ENCODE peak calls at places on chromosome 19, in four cellular contexts. A is keratinocyte, O is colonic mucosa, J is fibroblast of lung. K is an unnamed sample. For H3K36me3, the result is how much of the 10 kb centered on the place peaks cover.

GRCh38 chr19:17943284-17944221 is 10.7 kb downstream of the CCDC124 start:
- DNase-seq in O (no peak), J (no peak), A (no peak), K (no peak)

GRCh38 chr19:7004313-7004931 is 16.8 kb downstream of the MBD3L2B start:
- DNase-seq in O (no peak), A (no peak), J (peak), K (peak)

GRCh38 chr19:52138614-52139290 is 986 bp downstream of the ZNF616 start:
- DNase-seq in O (peak), A (no peak), J (peak), K (no peak)

GRCh38 chr19:7894612-7895309 is 6.5 kb downstream of the LRRC8E start:
- DNase-seq in J (no peak), A (no peak), O (peak), K (no peak)

GRCh38 chr19:17775991-17776803 is 18.7 kb upstream of the B3GNT3 start:
- DNase-seq in A (no peak), O (no peak), J (no peak), K (no peak)

GRCh38 chr19:46491975-46492682 is 3.5 kb downstream of the PNMA8B start:
- DNase-seq in O (no peak), A (no peak), J (no peak), K (no peak)

GRCh38 chr19:31127132-31127967 is 221.9 kb downstream of the TSHZ3 start:
- DNase-seq in A (no peak), O (peak), J (peak), K (peak)

GRCh38 chr19:22332924-22333323 is 46.7 kb downstream of the ZNF729 start:
- DNase-seq in O (no peak), A (no peak), J (peak), K (no peak)

GRCh38 chr19:19568802-19569756 is 31.0 kb downstream of the CILP2 start:
- DNase-seq in J (peak), A (no peak), O (no peak), K (no peak)

GRCh38 chr19:48484247-48484893 is 15.2 kb downstream of the CYTH2 start:
- DNase-seq in J (no peak), A (no peak), O (no peak), K (no peak)

GRCh38 chr19:23440207-23440606 is 44.9 kb upstream of the ZNF91 start:
- DNase-seq in J (no peak), A (no peak), O (no peak), K (no peak)

GRCh38 chr19:18814063-18814462 is 17.7 kb upstream of the UPF1 start:
- DNase-seq in O (no peak), J (no peak), A (no peak), K (no peak)

GRCh38 chr19:17109962-17110598 is 34.5 kb downstream of the MYO9B start:
- DNase-seq in J (no peak), O (peak), A (no peak), K (no peak)

GRCh38 chr19:3642987-3643386 is 16.4 kb upstream of the CACTIN start:
- DNase-seq in O (no peak), J (no peak), A (no peak), K (no peak)

GRCh38 chr19:3536429-3537100 is 2.4 kb upstream of the TEKTIP1 start:
- DNase-seq in J (no peak), O (no peak), A (no peak), K (no peak)

GRCh38 chr19:33947565-33947964 is 150.9 kb downstream of the KCTD15 start:
- DNase-seq in O (no peak), J (no peak), A (no peak), K (no peak)

GRCh38 chr19:33507021-33507956 is 14.3 kb downstream of the PEPD start:
- DNase-seq in J (peak), A (no peak), O (no peak), K (no peak)

GRCh38 chr19:47129579-47129978 is 1.1 kb upstream of the SAE1 start:
- DNase-seq in A (no peak), J (no peak), O (no peak), K (no peak)

GRCh38 chr19:32809754-32810153 is 59.8 kb downstream of the SLC7A9 start:
- DNase-seq in A (no peak), J (no peak), O (no peak), K (no peak)

GRCh38 chr19:23823952-23824389 is 65.3 kb upstream of the ZNF681 start:
- DNase-seq in A (no peak), J (peak), O (peak), K (no peak)

GRCh38 chr19:18007605-18007938 is 398 bp upstream of the ARRDC2 start:
- DNase-seq in O (no peak), A (no peak), J (no peak), K (no peak)

GRCh38 chr19:28213476-28214082 is 999.4 kb downstream of the UQCRFS1 start:
- DNase-seq in O (no peak), J (peak), A (no peak), K (no peak)

GRCh38 chr19:34391813-34392212 is 12.4 kb upstream of the PDCD2L start:
- DNase-seq in J (no peak), O (no peak), A (no peak), K (no peak)

GRCh38 chr19:38019427-38019724 is 112.4 kb downstream of the SIPA1L3 start:
- DNase-seq in O (no peak), A (no peak), J (no peak), K (no peak)

GRCh38 chr19:38015216-38015615 is 108.2 kb downstream of the SIPA1L3 start:
- DNase-seq in J (no peak), O (no peak), A (no peak), K (no peak)

GRCh38 chr19:38018694-38019426 is 111.9 kb downstream of the SIPA1L3 start:
- DNase-seq in A (no peak), O (no peak), J (no peak), K (no peak)

GRCh38 chr19:38015771-38016170 is 108.8 kb downstream of the SIPA1L3 start:
- DNase-seq in A (no peak), O (no peak), J (no peak), K (no peak)

GRCh38 chr19:38017504-38018150 is 110.6 kb downstream of the SIPA1L3 start:
- DNase-seq in A (no peak), J (no peak), O (no peak), K (no peak)
- TF ChIP-seq CTCF in A (no peak), J (no peak), O (no peak), K (no peak)

GRCh38 chr19:11240008-11240444 is 607 bp downstream of the ANGPTL8 start:
- DNase-seq in J (no peak), A (no peak), O (no peak), K (no peak)
- H3K4me3 ChIP-seq in J (no peak), A (no peak), O (no peak), K (no peak)

GRCh38 chr19:40756502-40757110 is 5.6 kb downstream of the SNRPA start:
- DNase-seq in A (peak), O (no peak), J (no peak), K (no peak)

GRCh38 chr19:40755248-40755624 is 4.2 kb downstream of the SNRPA start:
- DNase-seq in J (no peak), A (no peak), O (no peak), K (no peak)

GRCh38 chr19:40758491-40758890 is 7.5 kb downstream of the SNRPA start:
- DNase-seq in O (no peak), J (no peak), A (no peak), K (no peak)

GRCh38 chr19:40762754-40763153 is 11.8 kb downstream of the SNRPA start:
- DNase-seq in A (no peak), O (no peak), J (peak), K (no peak)

GRCh38 chr19:40759352-40759751 is 8.3 kb downstream of the SNRPA start:
- DNase-seq in A (no peak), O (no peak), J (no peak), K (no peak)
- H3K36me3 ChIP-seq in A (half or more), O (under half), J (under half), K (under half)

DNA sequence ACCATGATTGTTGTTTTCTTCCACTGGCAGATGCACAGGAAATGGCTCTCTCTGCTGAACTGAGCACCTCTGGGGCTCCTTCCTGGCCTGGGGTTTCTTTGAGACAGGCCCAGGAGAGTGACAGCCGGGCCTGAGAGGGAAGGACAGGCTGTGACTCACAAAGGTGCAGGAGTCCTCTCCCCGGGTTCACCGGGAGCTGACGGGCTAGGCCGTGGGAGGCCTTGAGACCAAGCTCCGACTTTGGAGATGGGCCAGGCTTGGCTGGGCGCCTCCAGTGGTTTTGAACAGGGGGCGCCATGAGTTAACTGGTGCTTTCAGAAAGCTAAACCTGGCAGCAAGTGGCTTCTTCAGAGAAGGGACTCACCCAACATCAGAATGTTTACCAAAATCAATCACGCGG is 143.4 kb downstream of the URI1 start:
- DNase-seq in O (no peak), A (no peak), J (peak), K (no peak)
- TF ChIP-seq CTCF in O (no peak), A (no peak), J (no peak), K (no peak)

GRCh38 chr19:10428996-10429381 is 8.7 kb downstream of the PDE4A start:
- DNase-seq in O (no peak), A (no peak), J (no peak), K (no peak)

GRCh38 chr19:10431254-10431942 is 11.1 kb downstream of the PDE4A start:
- DNase-seq in A (no peak), J (peak), O (peak), K (no peak)

GRCh38 chr19:10431943-10432735 is 11.8 kb downstream of the PDE4A start:
- DNase-seq in A (no peak), J (peak), O (peak), K (no peak)

GRCh38 chr19:10432736-10433130 is 12.4 kb downstream of the PDE4A start:
- DNase-seq in O (no peak), A (no peak), J (no peak), K (no peak)

GRCh38 chr19:10430505-10431253 is 10.3 kb downstream of the PDE4A start:
- DNase-seq in A (no peak), O (peak), J (peak), K (no peak)
- H3K4me3 ChIP-seq in A (no peak), O (peak), J (peak), K (peak)

GRCh38 chr19:41278478-41278877 is 14.3 kb downstream of the HNRNPUL1 start:
- DNase-seq in O (no peak), J (no peak), A (no peak), K (no peak)

GRCh38 chr19:41276231-41276630 is 12.1 kb downstream of the HNRNPUL1 start:
- DNase-seq in O (no peak), J (no peak), A (no peak), K (no peak)

GRCh38 chr19:41269571-41269970 is 5.4 kb downstream of the HNRNPUL1 start:
- DNase-seq in O (no peak), A (no peak), J (no peak), K (no peak)

GRCh38 chr19:41269055-41269454 is 4.9 kb downstream of the HNRNPUL1 start:
- DNase-seq in J (no peak), O (no peak), A (no peak), K (no peak)

GRCh38 chr19:41273076-41273475 is 8.9 kb downstream of the HNRNPUL1 start:
- DNase-seq in J (no peak), O (no peak), A (no peak), K (no peak)
- H3K36me3 ChIP-seq in J (under half), O (half or more), A (half or more), K (under half)

GRCh38 chr19:5881543-5882299 is 11.4 kb upstream of the FUT5 start:
- DNase-seq in A (no peak), J (no peak), O (no peak), K (no peak)

GRCh38 chr19:5880196-5880595 is 9.9 kb upstream of the FUT5 start:
- DNase-seq in A (no peak), J (no peak), O (no peak), K (no peak)

GRCh38 chr19:5877869-5878268 is 7.5 kb upstream of the FUT5 start:
- DNase-seq in J (no peak), O (no peak), A (no peak), K (no peak)

GRCh38 chr19:5882421-5882968 is 12.2 kb upstream of the FUT5 start:
- DNase-seq in O (no peak), J (no peak), A (no peak), K (no peak)

GRCh38 chr19:5880604-5881078 is 10.3 kb upstream of the FUT5 start:
- DNase-seq in A (no peak), J (peak), O (peak), K (no peak)
- TF ChIP-seq CTCF in A (no peak), J (no peak), O (no peak), K (no peak)

K was measured in kidney epithelial cell.